ENCODE peak calls at places on chromosomes 12 and 14, in four cellular contexts. Y, G, C and T are unnamed samples.

GRCh38 chr14:65817011-65817410 is 404.5 kb downstream of the FUT8 start:
- DNase-seq in G (no peak), C (no peak), Y (no peak), T (no peak)

GRCh38 chr14:54312166-54312801 is 84.5 kb upstream of the CDKN3 start:
- DNase-seq in Y (peak), C (peak), G (no peak), T (no peak)

GRCh38 chr12:53324113-53324778 is 2.8 kb upstream of the AAAS start:
- DNase-seq in C (no peak), Y (peak), G (no peak), T (no peak)

GRCh38 chr12:126588586-126589249 is 1523.5 kb downstream of the AACS start:
- DNase-seq in C (peak), G (no peak), Y (peak), T (no peak)

GRCh38 chr14:56351861-56352260 is 227.7 kb upstream of the TMEM260 start:
- DNase-seq in Y (no peak), G (no peak), C (peak), T (no peak)

GRCh38 chr14:68268197-68268596 is 448.6 kb downstream of the RAD51B start:
- DNase-seq in G (no peak), C (no peak), Y (no peak), T (no peak)

GRCh38 chr12:116547955-116548471 is 11.2 kb upstream of the MAP1LC3B2 start:
- DNase-seq in Y (no peak), C (no peak), G (no peak), T (no peak)

GRCh38 chr14:89041245-89041585 is 216.8 kb downstream of the TTC8 start:
- DNase-seq in Y (no peak), G (no peak), C (no peak), T (no peak)

GRCh38 chr12:72288911-72289310 is 16.7 kb downstream of the TRHDE start:
- DNase-seq in C (no peak), Y (no peak), G (no peak), T (no peak)

GRCh38 chr12:104576980-104577925 is 120.5 kb downstream of the CHST11 start:
- DNase-seq in Y (no peak), C (no peak), G (no peak), T (no peak)

GRCh38 chr14:54529811-54530210 is 20.1 kb downstream of the CGRRF1 start:
- DNase-seq in G (no peak), Y (peak), C (peak), T (no peak)

GRCh38 chr14:101819251-101819990 is 57.9 kb downstream of the PPP2R5C start:
- DNase-seq in G (no peak), Y (no peak), C (no peak), T (no peak)

GRCh38 chr12:110183386-110183785 is 59.2 kb downstream of the IFT81 start:
- DNase-seq in C (no peak), Y (no peak), G (no peak), T (no peak)

GRCh38 chr12:14993537-14994266 is 20.9 kb downstream of the PDE6H start:
- DNase-seq in C (no peak), G (no peak), Y (no peak), T (no peak)

GRCh38 chr14:71060795-71061455 is 153.7 kb downstream of the PCNX1 start:
- DNase-seq in G (no peak), C (no peak), Y (no peak), T (no peak)

GRCh38 chr12:55675671-55676070 is 32.0 kb downstream of the ITGA7 start:
- DNase-seq in C (no peak), G (no peak), Y (no peak), T (no peak)

GRCh38 chr12:6273931-6274687 is 36.4 kb upstream of the PLEKHG6 start:
- DNase-seq in Y (no peak), G (no peak), C (no peak), T (no peak)

GRCh38 chr14:54712371-54712998 is 145.6 kb downstream of the SAMD4A start:
- DNase-seq in C (no peak), G (no peak), Y (no peak), T (no peak)

GRCh38 chr12:2970744-2971143 is 11.5 kb downstream of the TEAD4 start:
- DNase-seq in Y (no peak), C (no peak), G (no peak), T (no peak)

GRCh38 chr12:120581998-120582397 is 796 bp upstream of the POP5 start:
- DNase-seq in C (no peak), G (no peak), Y (peak), T (no peak)

GRCh38 chr12:68915055-68915454 is 17.9 kb downstream of the CPM start:
- DNase-seq in C (peak), Y (no peak), G (no peak), T (no peak)

GRCh38 chr12:15074351-15074750 is 101.5 kb downstream of the PDE6H start:
- DNase-seq in C (no peak), Y (no peak), G (no peak), T (no peak)

GRCh38 chr12:30796891-30797371 is 42.2 kb upstream of the CAPRIN2 start:
- DNase-seq in C (no peak), G (no peak), Y (no peak), T (no peak)

GRCh38 chr12:29889737-29890136 is 106.0 kb upstream of the TMTC1 start:
- DNase-seq in Y (peak), G (peak), C (no peak), T (peak)

GRCh38 chr14:99599440-99599839 is 4.6 kb downstream of the CCDC85C start:
- DNase-seq in Y (no peak), C (no peak), G (no peak), T (no peak)

GRCh38 chr12:57575771-57576612 is 15.0 kb upstream of the PIP4K2C start:
- DNase-seq in Y (no peak), G (no peak), C (no peak), T (no peak)

GRCh38 chr12:68451261-68452091 is 119.3 kb upstream of the MDM1 start:
- DNase-seq in Y (peak), G (no peak), C (peak), T (peak)

GRCh38 chr14:63011609-63012008 is 33.6 kb downstream of the KCNH5 start:
- DNase-seq in C (no peak), G (no peak), Y (peak), T (no peak)

GRCh38 chr12:88052686-88053085 is 23.5 kb upstream of the C12orf50 start:
- DNase-seq in G (no peak), Y (peak), C (no peak), T (no peak)

GRCh38 chr12:46473634-46474201 is 101.1 kb upstream of the SLC38A2 start:
- DNase-seq in G (no peak), Y (peak), C (peak), T (no peak)

GRCh38 chr12:6273209-6273928 is 37.1 kb upstream of the PLEKHG6 start:
- DNase-seq in C (no peak), Y (no peak), G (no peak), T (no peak)

GRCh38 chr14:76426161-76426696 is 50.3 kb downstream of the ESRRB start:
- DNase-seq in G (no peak), Y (peak), C (no peak), T (no peak)

GRCh38 chr14:48805315-48805714 is 780.9 kb downstream of the RPS29 start:
- DNase-seq in C (no peak), G (no peak), Y (no peak), T (no peak)

DNA sequence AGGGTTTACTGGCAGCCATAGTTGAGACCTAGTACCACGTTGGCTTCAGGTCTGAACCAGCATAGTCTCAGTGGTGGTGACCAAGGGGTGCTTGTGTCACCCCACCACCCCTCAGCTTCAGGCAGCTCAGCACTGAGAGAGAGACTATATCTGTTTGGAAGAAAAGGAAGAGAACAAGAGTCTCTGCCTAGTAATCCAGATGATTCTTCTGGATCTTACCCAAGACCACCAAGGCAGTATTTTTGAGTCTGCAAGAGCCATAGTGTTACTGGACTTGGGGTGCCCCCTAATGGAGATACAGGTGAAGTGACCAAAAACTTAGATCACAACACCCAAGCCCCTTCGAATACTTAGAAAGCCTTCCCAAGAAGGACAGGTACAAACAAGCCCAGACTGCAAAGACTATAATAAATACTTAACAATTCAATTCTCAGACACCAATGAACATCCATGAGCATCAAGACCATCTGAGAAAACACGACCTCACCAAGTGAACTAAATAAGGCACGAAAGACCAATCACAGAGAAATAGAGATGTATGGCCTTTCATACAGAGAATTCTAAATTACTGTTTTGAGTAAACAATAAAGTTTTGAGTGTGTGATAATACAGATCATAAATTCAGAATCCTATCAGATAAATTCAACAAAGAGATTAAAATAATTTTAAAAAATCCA is 107.0 kb downstream of the HELB start:
- DNase-seq in G (no peak), Y (peak), C (peak), T (no peak)
- TF ChIP-seq CTCF in G (peak), Y (peak), C (peak), T (no peak)

DNA sequence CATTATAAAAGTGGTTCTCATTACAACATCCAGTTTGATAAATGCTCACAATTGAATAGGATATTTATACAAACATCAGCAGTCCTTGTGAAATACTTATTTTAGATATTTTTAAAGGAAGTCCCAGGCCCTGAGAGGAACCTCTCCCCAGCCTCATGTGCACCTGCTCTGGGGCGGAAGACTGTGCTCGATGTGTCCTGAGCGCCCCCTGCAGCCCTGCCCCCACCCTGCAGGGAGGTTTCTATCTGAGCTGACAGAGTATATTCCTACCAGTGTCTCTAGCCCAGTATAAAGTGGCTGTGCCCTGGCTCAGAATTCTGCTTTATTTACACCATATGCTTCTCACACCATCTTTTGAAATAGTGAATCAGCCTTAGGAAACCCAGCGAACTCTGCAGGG is 1349.1 kb downstream of the TMEM121 start:
- DNase-seq in G (no peak), Y (peak), C (no peak), T (no peak)
- TF ChIP-seq CTCF in G (no peak), Y (peak), C (no peak), T (no peak)

GRCh38 chr14:105492966-105493871 is 2.2 kb downstream of the TEDC1 start:
- DNase-seq in C (no peak), Y (no peak), G (no peak), T (no peak)

GRCh38 chr14:105491366-105492006 is 440 bp downstream of the TEDC1 start:
- DNase-seq in C (no peak), Y (peak), G (peak), T (peak)

GRCh38 chr14:105490572-105491365 is at the start of gene TEDC1:
- DNase-seq in Y (peak), G (peak), C (peak), T (peak)

GRCh38 chr14:105493921-105494605 is 3.0 kb downstream of the TEDC1 start:
- DNase-seq in G (no peak), C (no peak), Y (no peak), T (no peak)

GRCh38 chr14:105492051-105492965 is 1.3 kb downstream of the TEDC1 start:
- DNase-seq in Y (no peak), C (no peak), G (no peak), T (no peak)
- TF ChIP-seq CTCF in Y (no peak), C (no peak), G (no peak), T (no peak)

GRCh38 chr12:112514926-112515642 is 96.3 kb downstream of the PTPN11 start:
- DNase-seq in G (no peak), Y (no peak), C (no peak), T (no peak)
- TF ChIP-seq CTCF in G (no peak), Y (no peak), C (no peak), T (no peak)

GRCh38 chr12:25581067-25581466 is 28.0 kb upstream of the LMNTD1 start:
- DNase-seq in G (no peak), Y (no peak), C (no peak), T (no peak)

GRCh38 chr12:25585662-25586061 is 32.6 kb upstream of the LMNTD1 start:
- DNase-seq in Y (no peak), G (no peak), C (no peak), T (no peak)

GRCh38 chr12:25585021-25585523 is 32.0 kb upstream of the LMNTD1 start:
- DNase-seq in Y (peak), G (no peak), C (peak), T (no peak)

GRCh38 chr12:25587346-25587745 is 34.3 kb upstream of the LMNTD1 start:
- DNase-seq in Y (no peak), C (no peak), G (no peak), T (no peak)

DNA sequence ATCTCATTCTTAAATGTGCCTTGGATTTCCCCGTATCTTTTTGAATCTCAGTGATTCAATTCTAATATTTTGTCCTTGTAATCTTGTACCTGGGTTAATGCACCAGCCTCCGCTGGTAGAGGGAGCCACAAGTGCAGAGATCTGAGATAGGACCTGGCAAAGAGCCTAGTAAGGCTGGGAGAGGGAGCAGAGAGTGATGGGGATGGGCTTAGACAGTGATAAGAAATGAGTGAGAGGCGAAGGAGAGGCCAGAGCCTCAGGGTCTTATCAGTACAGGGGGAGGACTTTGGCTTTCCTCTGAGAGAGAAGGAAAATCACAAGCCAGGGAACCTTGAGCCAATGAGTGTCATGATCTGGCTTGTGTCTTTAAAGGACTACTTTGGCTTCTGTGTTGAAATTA is 30.5 kb upstream of the LMNTD1 start:
- DNase-seq in C (no peak), G (no peak), Y (peak), T (no peak)
- TF ChIP-seq CTCF in C (no peak), G (no peak), Y (peak), T (no peak)

DNA sequence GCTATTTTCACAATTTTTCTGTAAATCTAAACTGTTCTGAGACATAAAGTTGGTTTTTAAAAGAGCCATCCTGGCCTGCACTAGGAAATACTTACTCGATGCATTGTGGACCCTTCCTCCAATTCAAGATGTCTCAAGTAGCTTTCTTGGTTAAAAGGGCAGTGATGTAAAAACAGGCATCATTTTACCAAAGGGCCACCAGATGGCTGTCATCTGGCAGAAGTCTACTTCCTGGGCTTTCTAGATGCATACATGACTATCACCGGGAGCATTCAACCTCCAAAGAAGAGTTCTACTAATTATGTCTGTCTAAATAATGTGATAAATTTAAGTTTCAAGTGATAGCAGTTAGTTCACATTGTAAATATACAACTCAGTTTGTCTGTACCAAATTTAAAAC is 96.8 kb upstream of the FRMD6 start:
- DNase-seq in Y (no peak), G (no peak), C (no peak), T (no peak)
- TF ChIP-seq CTCF in Y (peak), G (no peak), C (peak), T (no peak)

GRCh38 chr12:89059061-89059460 is 293.2 kb downstream of the DUSP6 start:
- DNase-seq in G (no peak), C (no peak), Y (no peak), T (no peak)

GRCh38 chr12:89062996-89063395 is 289.3 kb downstream of the DUSP6 start:
- DNase-seq in C (no peak), G (no peak), Y (no peak), T (no peak)

GRCh38 chr12:89060133-89060532 is 292.2 kb downstream of the DUSP6 start:
- DNase-seq in Y (peak), G (no peak), C (no peak), T (no peak)

GRCh38 chr12:89058393-89058792 is 293.9 kb downstream of the DUSP6 start:
- DNase-seq in G (no peak), Y (no peak), C (no peak), T (no peak)

DNA sequence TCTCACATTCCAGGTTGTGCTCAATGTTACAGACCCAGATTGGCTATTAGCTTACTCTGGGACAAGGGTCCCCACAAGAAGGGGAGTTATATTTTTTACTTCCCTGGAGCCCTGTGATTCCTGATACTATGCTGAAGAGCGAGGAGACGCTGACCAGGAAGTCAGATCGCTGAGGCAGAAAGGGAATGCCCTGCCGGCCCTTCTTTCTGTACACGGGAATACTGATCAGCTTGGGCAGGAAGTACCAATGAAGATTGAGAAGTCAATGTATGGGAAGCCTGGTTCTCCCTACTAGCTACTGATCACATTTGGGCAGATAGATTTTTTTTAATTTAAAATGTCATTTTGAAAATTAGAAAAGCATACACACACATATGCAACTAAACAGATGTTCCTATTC is 292.6 kb downstream of the DUSP6 start:
- DNase-seq in Y (no peak), C (no peak), G (no peak), T (no peak)
- TF ChIP-seq CTCF in Y (no peak), C (no peak), G (no peak), T (no peak)

GRCh38 chr12:130858084-130858483 is 13.8 kb upstream of the RAN start:
- DNase-seq in Y (no peak), C (no peak), G (no peak), T (no peak)
- TF ChIP-seq CTCF in Y (no peak), C (no peak), G (no peak), T (no peak)